ENCODE peak calls at places on chromosomes 13 and 19, in eight cellular contexts. G, O, W, E, I, N, Y and Z are unnamed samples. For H3K36me3, the result is how much of the 10 kb centered on the place peaks cover.

GRCh38 chr19:47047931-47048399 is 459 bp downstream of the TMEM160 start:
- DNase-seq in G (peak), O (peak), W (peak), E (peak), I (peak), N (peak), Y (peak), Z (peak)

GRCh38 chr13:23159205-23159586 is 21.6 kb upstream of the SGCG start:
- DNase-seq in G (no peak), O (no peak), W (no peak), E (no peak), I (no peak), N (peak), Y (no peak), Z (no peak)

GRCh38 chr19:1621021-1621420 is 15.8 kb upstream of the UQCR11 start:
- DNase-seq in G (no peak), O (no peak), W (no peak), E (no peak), I (no peak), N (no peak), Y (no peak), Z (no peak)

GRCh38 chr13:110485604-110486003 is 75.9 kb downstream of the RAB20 start:
- DNase-seq in G (no peak), O (no peak), W (no peak), E (peak), I (no peak), N (no peak), Y (no peak), Z (no peak)

GRCh38 chr13:35995136-35995535 is 136.0 kb downstream of the DCLK1 start:
- DNase-seq in G (no peak), O (no peak), W (no peak), E (no peak), I (no peak), N (no peak), Y (no peak), Z (no peak)

GRCh38 chr13:51230473-51231105 is 8.4 kb downstream of the FAM124A start:
- DNase-seq in G (no peak), O (no peak), W (no peak), E (no peak), I (peak), N (peak), Y (peak), Z (no peak)

GRCh38 chr19:43625918-43626579 is 6.6 kb upstream of the ZNF428 start:
- DNase-seq in G (no peak), O (no peak), W (no peak), E (no peak), I (no peak), N (no peak), Y (no peak), Z (no peak)

GRCh38 chr13:26600345-26600761 is 42.9 kb downstream of the WASF3 start:
- DNase-seq in G (no peak), O (no peak), W (no peak), E (no peak), I (no peak), N (peak), Y (no peak), Z (no peak)

GRCh38 chr13:40233731-40234195 is 432.7 kb downstream of the FOXO1 start:
- DNase-seq in G (no peak), O (no peak), W (no peak), E (no peak), I (no peak), N (no peak), Y (no peak), Z (no peak)

GRCh38 chr13:93786846-93787245 is 560.2 kb downstream of the GPC6 start:
- DNase-seq in G (no peak), O (no peak), W (no peak), E (no peak), I (no peak), N (no peak), Y (no peak), Z (no peak)

GRCh38 chr13:46389985-46390384 is 2.9 kb upstream of the RUBCNL start:
- DNase-seq in G (no peak), O (no peak), W (no peak), E (no peak), I (no peak), N (no peak), Y (no peak), Z (no peak)

GRCh38 chr19:35899547-35900214 is 659 bp downstream of the NFKBID start:
- DNase-seq in G (no peak), O (peak), W (peak), E (no peak), I (peak), N (peak), Y (peak), Z (peak)

GRCh38 chr13:21557995-21558394 is 46.0 kb downstream of the MICU2 start:
- DNase-seq in G (no peak), O (no peak), W (peak), E (peak), I (no peak), N (no peak), Y (no peak), Z (no peak)

GRCh38 chr19:40811478-40812341 is 12.7 kb downstream of the EGLN2 start:
- DNase-seq in G (no peak), O (peak), W (no peak), E (no peak), I (no peak), N (no peak), Y (no peak), Z (no peak)

GRCh38 chr19:54574527-54575056 is 1.0 kb downstream of the LILRA2 start:
- DNase-seq in G (peak), O (no peak), W (no peak), E (no peak), I (no peak), N (no peak), Y (no peak), Z (no peak)

GRCh38 chr19:54573330-54573872 is at the start of gene LILRA2:
- DNase-seq in G (peak), O (no peak), W (no peak), E (no peak), I (no peak), N (no peak), Y (no peak), Z (no peak)

GRCh38 chr19:54574051-54574450 is 461 bp downstream of the LILRA2 start:
- DNase-seq in G (peak), O (no peak), W (no peak), E (no peak), I (no peak), N (no peak), Y (no peak), Z (no peak)

GRCh38 chr19:54570316-54570715 is 3.3 kb upstream of the LILRA2 start:
- DNase-seq in G (peak), O (no peak), W (no peak), E (no peak), I (no peak), N (no peak), Y (no peak), Z (no peak)

DNA sequence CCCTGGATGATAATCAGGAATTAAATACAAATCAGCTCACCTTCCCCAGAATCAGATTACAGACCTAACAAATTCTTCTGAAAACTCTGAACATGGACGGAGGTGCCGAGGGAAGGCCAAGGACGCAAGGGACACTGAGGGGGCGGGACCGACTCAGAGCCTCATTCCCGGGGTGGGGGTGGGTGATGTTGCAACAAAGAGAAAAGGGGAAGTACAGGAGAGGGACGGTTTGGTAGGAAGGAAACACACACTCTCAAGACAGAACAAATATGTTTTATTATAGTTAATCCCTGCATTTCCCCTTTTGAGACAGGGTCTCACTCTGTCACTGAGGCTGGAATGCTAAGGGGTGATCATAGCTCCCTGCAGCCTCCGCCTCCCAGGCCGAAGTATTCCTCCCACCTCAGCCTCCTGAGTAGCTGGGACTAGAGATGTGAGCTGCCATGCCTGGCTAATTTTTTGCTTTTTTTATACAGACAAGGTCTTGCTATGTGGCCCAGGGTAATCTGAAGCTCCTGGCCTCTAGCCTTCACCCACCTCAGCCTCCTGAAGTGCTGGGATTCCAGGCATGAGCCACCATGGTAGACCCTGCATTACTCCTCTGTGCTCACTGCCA is 786 bp upstream of the LILRA2 start:
- DNase-seq in G (peak), O (no peak), W (no peak), E (no peak), I (no peak), N (no peak), Y (no peak), Z (no peak)
- TF ChIP-seq POLR2A in G (no peak), O (no peak), W (no peak), E (no peak), I (no peak), N (no peak), Y (no peak), Z (no peak)

GRCh38 chr19:10634430-10634829 is 9.1 kb downstream of the SLC44A2 start:
- DNase-seq in G (no peak), O (no peak), W (no peak), E (no peak), I (no peak), N (no peak), Y (no peak), Z (no peak)
- H3K36me3 ChIP-seq in G (half or more), O (half or more), W (under half), E (half or more), I (half or more), N (half or more), Y (under half), Z (half or more)

GRCh38 chr19:51592521-51592920 is 21.4 kb downstream of the ZNF175 start:
- DNase-seq in G (no peak), O (no peak), W (no peak), E (no peak), I (no peak), N (no peak), Y (no peak), Z (no peak)

GRCh38 chr19:51594774-51595109 is 23.7 kb downstream of the ZNF175 start:
- DNase-seq in G (no peak), O (no peak), W (no peak), E (no peak), I (no peak), N (peak), Y (no peak), Z (no peak)

GRCh38 chr19:51593969-51594773 is 23.1 kb downstream of the ZNF175 start:
- DNase-seq in G (peak), O (peak), W (peak), E (peak), I (peak), N (peak), Y (peak), Z (peak)

GRCh38 chr19:51595190-51595589 is 24.1 kb downstream of the ZNF175 start:
- DNase-seq in G (no peak), O (no peak), W (no peak), E (no peak), I (no peak), N (no peak), Y (no peak), Z (no peak)

DNA sequence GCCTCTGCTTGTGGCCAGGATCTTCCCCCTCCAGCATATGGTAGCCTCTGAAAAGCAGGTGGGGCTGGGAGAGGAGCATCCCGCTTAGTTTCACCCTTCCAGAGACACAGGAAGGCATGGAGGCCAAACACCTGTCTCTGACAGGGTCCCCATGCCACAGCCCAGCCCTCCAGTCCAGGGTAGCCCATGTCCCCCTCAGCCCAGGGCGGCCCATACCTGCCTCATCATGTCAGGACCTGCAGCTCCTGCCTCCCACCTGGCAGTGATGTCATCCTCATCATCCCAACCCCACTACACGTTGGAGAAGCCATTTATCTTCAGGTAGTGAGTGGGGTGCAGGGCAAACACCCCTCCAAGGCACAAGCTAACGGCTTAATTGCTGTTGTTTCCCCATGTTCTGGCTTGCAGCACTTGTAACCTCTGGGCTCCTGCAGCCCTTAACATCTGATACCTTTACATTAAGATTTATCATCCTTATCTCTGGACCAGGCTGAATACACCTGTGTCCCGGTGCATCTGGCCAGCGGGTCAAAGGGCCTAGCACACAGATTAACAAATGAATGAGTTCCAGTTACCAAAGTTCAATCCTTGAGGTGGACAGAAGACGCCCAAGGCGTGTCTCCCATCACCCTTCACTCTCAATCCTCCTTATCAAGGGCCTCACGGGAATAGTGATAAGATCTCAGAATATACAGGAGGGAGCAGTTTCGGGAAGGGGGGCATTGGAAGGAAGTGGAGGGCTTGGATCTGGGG is 22.2 kb downstream of the ZNF175 start:
- DNase-seq in G (no peak), O (no peak), W (no peak), E (no peak), I (no peak), N (no peak), Y (no peak), Z (no peak)
- TF ChIP-seq POLR2A in G (no peak), O (no peak), W (no peak), E (no peak), I (no peak), N (no peak), Y (no peak), Z (no peak)

GRCh38 chr19:19315444-19315843 is 4.9 kb downstream of the SUGP1 start:
- DNase-seq in G (no peak), O (no peak), W (no peak), E (no peak), I (no peak), N (no peak), Y (no peak), Z (no peak)
- H3K36me3 ChIP-seq in G (half or more), O (under half), W (under half), E (under half), I (under half), N (under half), Y (under half), Z (under half)

GRCh38 chr19:45091031-45091918 is 1.7 kb upstream of the PPP1R37 start:
- DNase-seq in G (peak), O (peak), W (peak), E (peak), I (peak), N (peak), Y (peak), Z (peak)
- TF ChIP-seq POLR2A in G (no peak), O (no peak), W (no peak), E (peak), I (no peak), N (no peak), Y (peak), Z (no peak)

GRCh38 chr13:30872685-30873443 is 33.2 kb upstream of the MEDAG start:
- DNase-seq in G (no peak), O (no peak), W (no peak), E (no peak), I (no peak), N (peak), Y (no peak), Z (no peak)

GRCh38 chr13:30872195-30872594 is 33.9 kb upstream of the MEDAG start:
- DNase-seq in G (no peak), O (no peak), W (no peak), E (no peak), I (no peak), N (no peak), Y (no peak), Z (no peak)

GRCh38 chr13:30874561-30874960 is 31.5 kb upstream of the MEDAG start:
- DNase-seq in G (no peak), O (no peak), W (no peak), E (no peak), I (no peak), N (no peak), Y (no peak), Z (no peak)

GRCh38 chr13:30873519-30873918 is 32.6 kb upstream of the MEDAG start:
- DNase-seq in G (no peak), O (no peak), W (no peak), E (no peak), I (no peak), N (peak), Y (no peak), Z (no peak)

DNA sequence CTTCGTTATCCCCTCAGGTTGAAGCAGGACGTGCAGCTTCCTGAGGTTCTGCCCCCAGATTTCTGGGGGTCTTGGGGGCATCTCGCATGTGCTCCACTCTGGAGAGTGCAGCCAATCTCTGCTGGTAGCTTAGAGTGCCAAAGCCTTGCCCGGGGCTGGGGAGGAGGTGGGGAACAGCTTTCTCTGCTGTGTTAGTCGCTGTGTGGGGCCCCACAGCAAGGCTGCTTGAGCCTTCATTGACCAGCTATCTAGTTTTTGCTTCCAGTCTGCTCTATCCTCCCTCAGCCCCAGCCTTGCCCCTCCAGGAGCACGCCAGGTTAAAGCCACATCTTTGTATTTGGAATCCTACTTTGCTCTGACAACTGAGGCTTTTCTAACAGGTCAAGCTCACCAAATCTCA is 32.0 kb upstream of the MEDAG start:
- DNase-seq in G (no peak), O (no peak), W (no peak), E (no peak), I (no peak), N (no peak), Y (no peak), Z (no peak)
- H3K36me3 ChIP-seq in G (under half), O (under half), W (under half), E (under half), I (under half), N (under half), Y (under half), Z (under half)

DNA sequence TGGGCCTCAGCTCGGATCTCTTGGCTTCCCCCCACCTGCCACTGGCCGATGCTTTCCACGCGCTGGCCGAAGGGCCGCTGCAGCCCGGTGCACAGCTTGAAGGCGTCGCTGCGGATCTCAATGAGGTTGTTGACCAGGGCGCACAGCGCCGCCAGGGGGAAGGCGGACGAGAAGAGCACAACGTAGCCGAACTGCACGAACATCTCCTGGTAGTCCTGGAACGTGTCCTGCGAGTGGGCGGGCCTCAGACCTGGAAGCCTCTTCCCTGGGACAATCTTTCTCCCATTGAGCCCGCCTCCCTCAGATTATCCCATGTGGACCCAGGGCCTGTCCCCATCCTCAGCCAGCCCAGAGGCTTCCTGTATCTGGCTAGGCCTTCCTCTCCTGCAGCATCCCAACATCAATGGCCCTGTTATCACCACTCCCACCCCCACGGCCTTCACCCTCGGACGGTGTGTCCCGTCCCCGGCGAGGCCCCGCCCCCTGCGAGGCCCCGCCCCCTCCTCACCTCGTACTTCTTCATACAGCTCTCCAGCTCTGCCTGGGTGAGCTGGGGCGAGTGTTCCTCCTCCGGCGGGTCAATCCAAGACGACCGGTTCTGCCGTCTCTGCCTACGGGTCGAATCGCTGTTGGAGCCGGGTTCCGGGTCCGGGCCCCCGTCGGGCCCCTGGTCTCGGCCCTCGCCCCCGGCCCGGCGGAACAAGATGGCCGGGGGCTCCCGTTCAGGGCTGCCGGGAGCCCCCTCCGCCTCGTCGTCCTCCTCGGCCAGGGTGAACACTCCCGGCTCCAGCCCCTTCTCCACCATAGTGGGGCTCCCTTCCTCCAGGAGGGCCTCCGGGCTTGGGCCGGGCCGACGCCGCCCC is 6.8 kb downstream of the ANO8 start:
- DNase-seq in G (no peak), O (no peak), W (peak), E (no peak), I (peak), N (no peak), Y (no peak), Z (no peak)
- TF ChIP-seq POLR2A in G (no peak), O (no peak), W (peak), E (no peak), I (no peak), N (no peak), Y (no peak), Z (no peak)

GRCh38 chr19:48471836-48472235 is 2.7 kb downstream of the CYTH2 start:
- DNase-seq in G (no peak), O (no peak), W (no peak), E (no peak), I (no peak), N (no peak), Y (no peak), Z (no peak)
- H3K36me3 ChIP-seq in G (half or more), O (half or more), W (under half), E (half or more), I (half or more), N (half or more), Y (under half), Z (half or more)

GRCh38 chr19:14515501-14516047 is 2.6 kb downstream of the DNAJB1 start:
- DNase-seq in G (no peak), O (no peak), W (no peak), E (no peak), I (no peak), N (peak), Y (no peak), Z (no peak)
- TF ChIP-seq POLR2A in G (no peak), O (no peak), W (no peak), E (no peak), I (no peak), N (peak), Y (no peak), Z (no peak)

GRCh38 chr13:95039415-95039814 is 261.8 kb downstream of the ABCC4 start:
- DNase-seq in G (no peak), O (no peak), W (no peak), E (no peak), I (no peak), N (peak), Y (no peak), Z (no peak)
- H3K36me3 ChIP-seq in G (under half), O (under half), W (under half), E (under half), I (under half), N (under half), Y (under half), Z (under half)